ENCODE peak calls at places on chromosome 11, in four cellular contexts. M is effector memory CD8-positive, alpha-beta T cell; W is putamen; K is HTR-8/SVneo. V is an unnamed sample.

GRCh38 chr11:70826950-70827349 is 425.4 kb downstream of the SHANK2 start:
- DNase-seq in K (no peak), W (no peak), M (no peak), V (no peak)

GRCh38 chr11:109197656-109198055 is 224.3 kb upstream of the C11orf87 start:
- DNase-seq in M (no peak), K (no peak), W (no peak), V (no peak)

GRCh38 chr11:93585758-93586157 is 42.6 kb upstream of the SMCO4 start:
- DNase-seq in W (no peak), M (no peak), K (no peak), V (no peak)

GRCh38 chr11:1742371-1742770 is 8.0 kb downstream of the IFITM10 start:
- DNase-seq in K (no peak), W (no peak), M (no peak), V (no peak)

GRCh38 chr11:116853461-116854073 is 16.1 kb upstream of the APOA1 start:
- DNase-seq in K (peak; percentile 68), W (no peak), M (peak; percentile 61), V (no peak)

GRCh38 chr11:16013242-16013641 is 343.1 kb downstream of the SOX6 start:
- DNase-seq in K (no peak), W (no peak), M (no peak), V (no peak)

GRCh38 chr11:86798988-86799387 is 1.4 kb upstream of the PRSS23 start:
- DNase-seq in M (no peak), K (no peak), W (no peak), V (no peak)

GRCh38 chr11:32456864-32457263 is 21.5 kb upstream of the WT1 start:
- DNase-seq in M (no peak), W (no peak), K (no peak), V (no peak)

GRCh38 chr11:3853935-3854659 is 1.4 kb upstream of the STIM1 start:
- DNase-seq in W (peak; percentile 61), K (no peak), M (peak; percentile 67), V (peak; percentile 90)

GRCh38 chr11:95445746-95446333 is 214.8 kb upstream of the SESN3 start:
- DNase-seq in M (no peak), W (no peak), K (no peak), V (no peak)

V was measured in RPMI8226.